ENCODE peak calls at places on chromosomes 2 and 18, in nine cellular contexts. J is thoracic aorta, O is upper lobe of right lung, D is HepG2, P is tibial artery, S is right atrium auricular region, U is BE2C, K is fibroblast of the aortic adventitia, Q is hepatocyte. W is an unnamed sample.

GRCh38 chr18:50830544-50830943 is 10.7 kb upstream of the MRO start:
- DNase-seq in K (no peak), S (no peak), O (no peak), Q (no peak), P (peak; percentile 33), D (no peak), J (no peak), U (no peak), W (no peak)

GRCh38 chr2:99397251-99397920 is 60.2 kb downstream of the EIF5B start:
- DNase-seq in O (no peak), P (no peak), K (no peak), D (no peak), S (no peak), U (no peak), Q (no peak), J (no peak), W (no peak)

GRCh38 chr2:60855989-60856669 is 25.2 kb upstream of the REL start:
- DNase-seq in K (peak; percentile 8), Q (peak; percentile 14), S (no peak), P (no peak), D (no peak), J (no peak), U (no peak), O (no peak), W (no peak)

GRCh38 chr2:98702896-98703620 is 27.9 kb downstream of the MGAT4A start:
- DNase-seq in O (no peak), U (no peak), K (peak; percentile 2), J (no peak), Q (peak; percentile 16), D (no peak), P (no peak), S (no peak), W (no peak)

GRCh38 chr18:9688036-9688741 is 19.9 kb upstream of the RAB31 start:
- DNase-seq in Q (no peak), K (peak; percentile 42), O (no peak), P (no peak), J (no peak), S (no peak), D (no peak), U (no peak), W (no peak)

GRCh38 chr2:18991177-18992168 is 366.9 kb downstream of the OSR1 start:
- DNase-seq in S (peak; percentile 60), O (no peak), Q (peak; percentile 8), P (peak; percentile 62), J (no peak), U (no peak), D (no peak), K (peak; percentile 98), W (no peak)

GRCh38 chr18:48546411-48546810 is 7.6 kb downstream of the CTIF start:
- DNase-seq in P (peak; percentile 13), U (no peak), D (no peak), O (peak; percentile 18), K (peak; percentile 62), S (no peak), Q (peak; percentile 58), J (no peak), W (no peak)

GRCh38 chr18:58103339-58103930 is 59.4 kb downstream of the NEDD4L start:
- DNase-seq in Q (no peak), O (no peak), P (no peak), J (no peak), K (peak; percentile 5), U (no peak), S (no peak), D (no peak), W (no peak)

GRCh38 chr2:222424729-222425671 is 657 bp downstream of the SGPP2 start:
- DNase-seq in Q (peak; percentile 32), U (no peak), K (no peak), O (peak; percentile 69), J (no peak), P (no peak), D (no peak), S (no peak), W (peak; percentile 10)

GRCh38 chr2:44553456-44553855 is 191.7 kb downstream of the CAMKMT start:
- DNase-seq in D (no peak), O (no peak), J (no peak), K (peak; percentile 39), U (no peak), Q (no peak), S (no peak), P (no peak), W (no peak)

GRCh38 chr2:6919912-6920905 is 3.0 kb downstream of the RNF144A start:
- DNase-seq in O (no peak), S (no peak), J (no peak), Q (no peak), K (no peak), U (no peak), D (no peak), P (no peak), W (no peak)
- TF ChIP-seq CTCF in O (no peak), S (no peak), J (no peak), Q (no peak), K (no peak), U (no peak), D (no peak), P (no peak), W (no peak)

DNA sequence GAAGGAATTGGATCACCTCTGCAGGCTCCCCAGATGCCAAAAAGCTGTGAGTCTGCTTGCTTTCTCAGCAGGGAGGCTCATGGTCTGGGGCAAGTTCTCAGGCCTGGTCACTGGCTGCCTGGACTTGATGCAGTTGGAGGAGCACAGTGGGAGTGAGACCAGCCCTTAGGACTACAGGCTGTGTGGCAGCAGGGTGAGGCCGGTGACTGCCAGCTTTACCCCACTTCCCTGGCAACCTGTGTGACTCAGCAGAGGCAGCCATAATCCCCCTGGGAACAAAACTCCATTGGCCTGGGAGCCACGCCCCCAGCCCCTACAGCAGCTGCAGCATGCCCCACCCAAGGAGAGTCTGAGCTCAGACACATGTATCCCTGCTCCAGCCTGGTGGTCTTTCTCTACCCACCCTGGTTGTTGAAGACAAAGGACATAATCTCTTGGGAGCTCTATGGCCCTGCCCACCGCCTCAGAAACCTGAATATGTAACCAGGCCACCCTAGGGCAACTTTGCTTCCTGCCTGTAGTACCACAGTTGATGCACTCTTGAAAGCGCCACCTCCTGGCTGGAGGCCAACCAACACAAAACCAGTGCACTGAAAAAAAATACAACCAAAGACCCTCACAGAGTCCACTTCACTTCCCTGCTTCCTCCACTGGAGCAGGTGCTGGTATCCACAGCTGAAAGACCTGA is 106.8 kb upstream of the SPATS2L start:
- DNase-seq in Q (no peak), K (no peak), J (no peak), O (no peak), P (no peak), S (no peak), D (no peak), U (peak; percentile 72), W (no peak)
- TF ChIP-seq CTCF in Q (no peak), K (no peak), J (no peak), O (no peak), P (no peak), S (no peak), D (peak; percentile 49), U (peak; percentile 51), W (peak; percentile 18)

GRCh38 chr18:35118641-35119040 is 77.4 kb downstream of the MAPRE2 start:
- DNase-seq in J (no peak), S (no peak), O (no peak), P (no peak), U (no peak), D (no peak), K (no peak), Q (no peak), W (no peak)

GRCh38 chr18:35121531-35121930 is 80.3 kb downstream of the MAPRE2 start:
- DNase-seq in K (no peak), D (no peak), J (no peak), U (no peak), S (no peak), O (no peak), P (no peak), Q (no peak), W (no peak)

GRCh38 chr18:35121038-35121437 is 79.8 kb downstream of the MAPRE2 start:
- DNase-seq in K (no peak), J (no peak), O (no peak), Q (no peak), P (no peak), S (no peak), U (no peak), D (no peak), W (no peak)

GRCh38 chr18:35123811-35124210 is 82.6 kb downstream of the MAPRE2 start:
- DNase-seq in O (no peak), P (no peak), D (no peak), S (no peak), K (no peak), U (no peak), J (no peak), Q (no peak), W (no peak)

GRCh38 chr18:35122586-35123224 is 81.5 kb downstream of the MAPRE2 start:
- DNase-seq in S (no peak), P (no peak), D (no peak), J (no peak), O (no peak), Q (peak; percentile 23), U (peak; percentile 68), K (no peak), W (peak; percentile 26)
- TF ChIP-seq CTCF in S (peak; percentile 15), P (no peak), D (no peak), J (no peak), O (no peak), Q (no peak), U (peak; percentile 56), K (no peak), W (peak; percentile 48)

GRCh38 chr2:134721596-134721995 is 2.8 kb upstream of the TMEM163 start:
- DNase-seq in O (no peak), P (no peak), K (no peak), S (no peak), U (no peak), D (no peak), J (no peak), Q (no peak), W (no peak)
- TF ChIP-seq CTCF in O (no peak), P (no peak), K (no peak), S (no peak), U (no peak), D (no peak), J (no peak), Q (no peak), W (no peak)

DNA sequence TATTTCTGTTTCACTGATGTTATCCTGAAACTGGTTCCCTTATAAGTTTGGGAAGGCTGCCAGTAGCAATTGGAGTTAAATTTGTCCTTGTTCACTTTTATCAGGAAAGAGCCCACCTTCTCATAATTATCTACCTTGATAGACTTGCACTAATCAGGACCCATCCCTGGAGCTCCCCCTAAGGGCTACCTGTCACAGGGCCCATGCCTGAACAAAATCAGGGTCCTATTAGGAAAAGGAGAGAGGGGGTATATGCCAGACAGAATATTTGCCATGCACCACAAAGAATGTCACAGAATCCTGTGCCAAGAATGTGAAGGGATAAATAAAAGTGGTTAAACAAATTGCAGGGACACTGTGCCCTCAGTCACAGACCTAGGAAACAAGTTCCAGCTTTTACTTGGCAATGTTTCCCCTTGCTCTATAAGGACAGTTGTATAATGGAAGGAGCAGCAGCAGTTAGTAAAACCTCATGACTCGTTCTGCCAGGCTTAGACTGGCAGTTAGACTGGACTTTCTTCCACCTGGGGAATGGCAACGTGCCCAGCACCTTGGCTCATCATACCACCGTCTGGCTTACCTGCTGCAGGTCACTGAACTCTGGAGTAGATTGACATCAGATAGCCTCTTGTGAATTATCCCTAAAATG is 32.3 kb upstream of the VWC2L start:
- DNase-seq in J (no peak), K (no peak), S (no peak), O (no peak), P (no peak), D (no peak), U (no peak), Q (no peak), W (no peak)
- TF ChIP-seq CTCF in J (no peak), K (no peak), S (no peak), O (no peak), P (no peak), D (no peak), U (no peak), Q (no peak), W (no peak)